ENCODE peak calls at places on chromosomes 4 and X, in six cellular contexts. V, G, I, F, Z and R are unnamed samples.

GRCh38 chrX:19602866-19603620 is 87.7 kb upstream of the MAP3K15 start:
- DNase-seq in V (no peak), G (no peak), I (no peak), F (no peak), Z (no peak), R (no peak)

GRCh38 chrX:14022019-14022418 is 7.7 kb downstream of the GEMIN8 start:
- DNase-seq in V (no peak), G (no peak), I (no peak), F (no peak), Z (no peak), R (no peak)

GRCh38 chrX:119541188-119541587 is 24.0 kb downstream of the STEEP1 start:
- DNase-seq in V (no peak), G (no peak), I (no peak), F (no peak), Z (no peak), R (no peak)

GRCh38 chrX:132615396-132616131 is 126.7 kb upstream of the MBNL3 start:
- DNase-seq in V (no peak), G (peak; percentile 21), I (peak; percentile 3), F (peak; percentile 0), Z (peak; percentile 27), R (no peak)

GRCh38 chr4:212438-213174 is 88.3 kb downstream of the ZNF718 start:
- DNase-seq in V (no peak), G (no peak), I (no peak), F (no peak), Z (no peak), R (no peak)

GRCh38 chr4:6199344-6199921 is 916 bp downstream of the JAKMIP1 start:
- DNase-seq in V (no peak), G (peak; percentile 28), I (no peak), F (no peak), Z (no peak), R (no peak)

GRCh38 chr4:87717276-87718031 is 67.4 kb downstream of the DMP1 start:
- DNase-seq in V (no peak), G (no peak), I (no peak), F (no peak), Z (no peak), R (no peak)

GRCh38 chr4:54017308-54017707 is 47.1 kb downstream of the CHIC2 start:
- DNase-seq in V (no peak), G (no peak), I (no peak), F (no peak), Z (no peak), R (no peak)

GRCh38 chr4:140239311-140239710 is 85.3 kb upstream of the MAML3 start:
- DNase-seq in V (no peak), G (no peak), I (no peak), F (no peak), Z (peak; percentile 44), R (no peak)

GRCh38 chr4:93654276-93654675 is 174.3 kb upstream of the ATOH1 start:
- DNase-seq in V (no peak), G (no peak), I (no peak), F (no peak), Z (no peak), R (no peak)

GRCh38 chrX:15269618-15270521 is at the start of gene ASB9:
- DNase-seq in V (no peak), G (no peak), I (no peak), F (peak; percentile 0), Z (no peak), R (no peak)

GRCh38 chr4:91147067-91147466 is 1019.9 kb downstream of the CCSER1 start:
- DNase-seq in V (no peak), G (no peak), I (no peak), F (no peak), Z (no peak), R (no peak)